ENCODE peak calls at places on chromosome 9, in four cellular contexts. P, K, Z and F are unnamed samples.

GRCh38 chr9:110969971-110970381 is 68.3 kb downstream of the LPAR1 start:
- DNase-seq in P (no peak), K (peak; percentile 68), Z (peak; percentile 34), F (peak; percentile 21)

GRCh38 chr9:130970855-130971254 is 31.8 kb upstream of the FIBCD1 start:
- DNase-seq in P (no peak), K (no peak), Z (no peak), F (no peak)

GRCh38 chr9:89304479-89305188 is 6.4 kb upstream of the CKS2 start:
- DNase-seq in P (no peak), K (no peak), Z (no peak), F (no peak)

GRCh38 chr9:137461663-137462395 is 2.7 kb upstream of the NSMF start:
- DNase-seq in P (peak; percentile 40), K (peak; percentile 66), Z (no peak), F (peak; percentile 83)

GRCh38 chr9:73647560-73647959 is 495.9 kb downstream of the ANXA1 start:
- DNase-seq in P (no peak), K (no peak), Z (no peak), F (no peak)

GRCh38 chr9:20292002-20292401 is 330.3 kb downstream of the MLLT3 start:
- DNase-seq in P (peak; percentile 4), K (no peak), Z (no peak), F (peak; percentile 59)

GRCh38 chr9:135959814-135960213 is 1.4 kb downstream of the UBAC1 start:
- DNase-seq in P (no peak), K (no peak), Z (no peak), F (no peak)

GRCh38 chr9:127561491-127562270 is 50.4 kb upstream of the STXBP1 start:
- DNase-seq in P (peak; percentile 91), K (peak; percentile 100), Z (peak; percentile 95), F (peak; percentile 93)

GRCh38 chr9:108213516-108213915 is 642.3 kb downstream of the ACTL7B start:
- DNase-seq in P (no peak), K (no peak), Z (no peak), F (no peak)

GRCh38 chr9:105191508-105192118 is 52.8 kb upstream of the SLC44A1 start:
- DNase-seq in P (no peak), K (no peak), Z (no peak), F (peak; percentile 13)